ENCODE peak calls at places on chromosomes 4 and X, in six cellular contexts. A is IMR-90, G is neuronal stem cell, V is trophoblast cell, S is mesendoderm, T is H1. U is an unnamed sample.

GRCh38 chrX:53077207-53078197 is 4.7 kb upstream of the TSPYL2 start:
- DNase-seq in G (no peak), S (no peak), A (no peak), V (no peak), T (no peak), U (no peak)

GRCh38 chr4:48509543-48509942 is 19.5 kb downstream of the ZAR1 start:
- DNase-seq in A (peak), G (no peak), V (no peak), T (no peak), S (no peak), U (no peak)

GRCh38 chrX:37594755-37595382 is 23.4 kb downstream of the LANCL3 start:
- DNase-seq in T (no peak), G (no peak), V (no peak), A (no peak), S (no peak), U (no peak)

GRCh38 chr4:74039065-74039763 is 725 bp upstream of the CXCL3 start:
- DNase-seq in T (no peak), A (peak), G (no peak), S (peak), V (peak), U (peak)

GRCh38 chr4:172232966-172233365 is 419.8 kb downstream of the GALNTL6 start:
- DNase-seq in V (no peak), T (peak), S (peak), A (no peak), G (peak), U (peak)

GRCh38 chrX:129957241-129958099 is 25.0 kb upstream of the BCORL1 start:
- DNase-seq in S (peak), V (peak), G (no peak), T (no peak), A (peak), U (peak)

GRCh38 chr4:11700751-11701226 is 272.1 kb upstream of the HS3ST1 start:
- DNase-seq in G (no peak), S (no peak), V (peak), A (peak), T (no peak), U (peak)

GRCh38 chrX:79361192-79361870 is 5.8 kb downstream of the ITM2A start:
- DNase-seq in V (no peak), A (no peak), T (no peak), G (no peak), S (no peak), U (no peak)

GRCh38 chr4:146224331-146224966 is 10.1 kb downstream of the REELD1 start:
- DNase-seq in S (no peak), G (no peak), A (peak), T (no peak), V (no peak), U (peak)

GRCh38 chr4:153940916-153941315 is 152.0 kb upstream of the SFRP2 start:
- DNase-seq in G (no peak), T (no peak), A (no peak), V (no peak), S (no peak), U (no peak)

DNA sequence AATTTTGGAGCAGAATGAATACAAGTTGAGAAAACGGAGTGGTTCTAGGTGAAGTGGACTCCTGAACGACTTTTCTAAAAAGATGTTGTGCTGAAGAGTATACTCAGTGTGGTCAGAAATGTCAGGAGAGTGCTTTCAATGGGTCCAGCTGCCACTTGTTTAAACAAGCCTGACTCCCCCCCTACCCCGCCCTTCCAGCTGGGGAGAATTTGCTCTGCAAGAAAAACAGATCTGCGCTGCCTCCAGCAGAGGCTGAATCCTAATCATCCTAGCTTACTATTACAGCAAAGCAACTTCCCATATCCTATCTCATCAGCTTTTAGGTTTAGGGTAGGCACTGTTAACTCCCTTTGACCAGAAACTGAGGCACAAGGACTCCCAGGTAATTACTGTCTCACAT is 1.9 kb downstream of the MAP3K15 start:
- DNase-seq in T (no peak), S (peak), V (no peak), G (no peak), A (peak), U (no peak)
- H3K4me3 ChIP-seq in T (peak), S (no peak), V (no peak), G (no peak), A (no peak), U (no peak)

GRCh38 chr4:98110214-98110613 is 33.1 kb downstream of the STPG2 start:
- DNase-seq in G (no peak), S (no peak), A (no peak), V (peak), T (no peak), U (no peak)
- H2AK5ac ChIP-seq in G (no peak), S (no peak), A (no peak), V (no peak), T (peak), U (no peak)

DNA sequence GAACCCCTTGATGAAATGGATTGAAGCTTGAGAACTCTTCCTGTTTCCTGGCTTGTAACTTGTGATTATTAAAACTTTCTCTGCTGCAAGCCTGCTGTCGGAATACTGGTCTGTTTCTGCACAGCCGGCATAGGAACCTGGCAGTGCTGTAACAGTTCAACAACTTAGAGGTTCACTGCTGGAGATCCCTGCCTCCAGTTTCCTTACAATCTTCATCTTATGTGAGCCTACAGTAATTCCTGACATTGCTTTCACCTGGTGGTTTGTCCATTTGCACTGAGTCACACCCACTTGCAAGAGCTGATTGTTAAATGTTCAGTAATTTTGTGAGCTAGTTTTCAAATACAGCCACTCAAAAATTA is 1.3 kb upstream of the SEPSECS start:
- DNase-seq in S (peak), A (no peak), V (peak), G (no peak), T (no peak), U (no peak)
- H3K4me3 ChIP-seq in S (no peak), A (peak), V (no peak), G (no peak), T (no peak), U (no peak)

GRCh38 chrX:40843643-40844042 is 108.3 kb upstream of the MED14 start:
- DNase-seq in A (no peak), V (peak), G (no peak), T (no peak), S (peak), U (no peak)
- H2AK5ac ChIP-seq in A (no peak), V (no peak), G (no peak), T (peak), S (no peak), U (peak)

DNA sequence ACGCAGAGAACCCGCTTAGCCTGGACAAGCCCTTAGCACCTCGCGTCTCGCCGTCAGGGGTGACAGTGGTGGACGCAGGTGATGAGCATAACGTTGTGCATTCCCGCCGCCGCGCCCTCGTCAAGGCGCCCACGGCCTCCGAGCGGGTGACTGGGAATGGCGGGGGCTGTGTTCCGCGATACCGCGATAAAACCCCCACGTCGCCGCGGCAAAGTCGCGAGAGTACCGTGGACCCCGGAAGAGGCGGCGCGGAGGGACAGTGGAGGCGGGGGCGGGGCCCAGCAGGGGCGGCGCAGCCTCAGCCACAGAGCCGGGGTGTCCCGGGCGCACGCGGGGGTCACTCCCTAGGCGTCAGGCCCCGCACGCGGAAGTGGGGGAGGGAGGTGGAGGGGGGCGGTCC is 53.8 kb downstream of the ZFYVE28 start:
- DNase-seq in V (peak), S (no peak), G (no peak), T (no peak), A (no peak), U (no peak)
- H3K4me3 ChIP-seq in V (no peak), S (no peak), G (no peak), T (no peak), A (peak), U (peak)

GRCh38 chr4:148757171-148757570 is 315.0 kb upstream of the NR3C2 start:
- DNase-seq in V (peak), A (peak), T (no peak), S (no peak), G (no peak), U (no peak)
- H2AK5ac ChIP-seq in V (no peak), A (peak), T (no peak), S (no peak), G (no peak), U (no peak)

GRCh38 chr4:117327491-117327890 is 242.1 kb upstream of the TRAM1L1 start:
- DNase-seq in A (no peak), T (no peak), V (no peak), G (no peak), S (no peak), U (peak)
- H3K4me3 ChIP-seq in A (no peak), T (no peak), V (no peak), G (no peak), S (no peak), U (no peak)

U was measured in mesenchymal stem cell.